ENCODE peak calls at places on chromosomes 13 and 19, in nine cellular contexts. One of them, this sample, is unnamed.

GRCh38 chr13:48775804-48776203 is 122.1 kb downstream of the CYSLTR2 start:
- DNase-seq in upper lobe of right lung: no peak
- DNase-seq in activated CD8-positive, alpha-beta T cell treated with anti-CD3 and anti-CD28 coated beads for 36 hours: no peak
- DNase-seq in NCI-H524 treated with DMSO at 0.1 percent for 48 hours: no peak
- DNase-seq in fibroblast of pulmonary artery: peak
- DNase-seq in stimulated activated CD4-positive, alpha-beta T cell treated with anti-CD3 and anti-CD28 coated beads, Interleukin-2, amount 100 ng/mL, for 48 hours: no peak
- DNase-seq in uterus: no peak
- DNase-seq in Panc1: no peak
- DNase-seq in left ventricle myocardium inferior: no peak
- DNase-seq in this sample: no peak

GRCh38 chr13:23639672-23640275 is 69.6 kb downstream of the TNFRSF19 start:
- DNase-seq in stimulated activated CD4-positive, alpha-beta T cell treated with anti-CD3 and anti-CD28 coated beads, Interleukin-2, amount 100 ng/mL, for 48 hours: no peak
- DNase-seq in upper lobe of right lung: no peak
- DNase-seq in NCI-H524 treated with DMSO at 0.1 percent for 48 hours: no peak
- DNase-seq in left ventricle myocardium inferior: no peak
- DNase-seq in Panc1: no peak
- DNase-seq in activated CD8-positive, alpha-beta T cell treated with anti-CD3 and anti-CD28 coated beads for 36 hours: no peak
- DNase-seq in uterus: no peak
- DNase-seq in fibroblast of pulmonary artery: no peak
- DNase-seq in this sample: no peak

GRCh38 chr13:100438059-100438788 is 150.4 kb downstream of the GGACT start:
- DNase-seq in NCI-H524 treated with DMSO at 0.1 percent for 48 hours: no peak
- DNase-seq in Panc1: no peak
- DNase-seq in left ventricle myocardium inferior: no peak
- DNase-seq in stimulated activated CD4-positive, alpha-beta T cell treated with anti-CD3 and anti-CD28 coated beads, Interleukin-2, amount 100 ng/mL, for 48 hours: no peak
- DNase-seq in fibroblast of pulmonary artery: no peak
- DNase-seq in uterus: no peak
- DNase-seq in upper lobe of right lung: no peak
- DNase-seq in activated CD8-positive, alpha-beta T cell treated with anti-CD3 and anti-CD28 coated beads for 36 hours: no peak
- DNase-seq in this sample: no peak

GRCh38 chr13:50126378-50127016 is 111.3 kb downstream of the KCNRG start:
- DNase-seq in upper lobe of right lung: no peak
- DNase-seq in activated CD8-positive, alpha-beta T cell treated with anti-CD3 and anti-CD28 coated beads for 36 hours: peak
- DNase-seq in left ventricle myocardium inferior: no peak
- DNase-seq in fibroblast of pulmonary artery: peak
- DNase-seq in Panc1: no peak
- DNase-seq in uterus: no peak
- DNase-seq in NCI-H524 treated with DMSO at 0.1 percent for 48 hours: no peak
- DNase-seq in stimulated activated CD4-positive, alpha-beta T cell treated with anti-CD3 and anti-CD28 coated beads, Interleukin-2, amount 100 ng/mL, for 48 hours: no peak
- DNase-seq in this sample: no peak

GRCh38 chr19:35261356-35262100 is 7.2 kb upstream of the USF2 start:
- DNase-seq in NCI-H524 treated with DMSO at 0.1 percent for 48 hours: no peak
- DNase-seq in stimulated activated CD4-positive, alpha-beta T cell treated with anti-CD3 and anti-CD28 coated beads, Interleukin-2, amount 100 ng/mL, for 48 hours: no peak
- DNase-seq in left ventricle myocardium inferior: no peak
- DNase-seq in upper lobe of right lung: peak
- DNase-seq in Panc1: no peak
- DNase-seq in uterus: no peak
- DNase-seq in activated CD8-positive, alpha-beta T cell treated with anti-CD3 and anti-CD28 coated beads for 36 hours: no peak
- DNase-seq in fibroblast of pulmonary artery: no peak
- DNase-seq in this sample: peak

GRCh38 chr13:99969934-99970760 is 1.4 kb downstream of the ZIC5 start:
- DNase-seq in activated CD8-positive, alpha-beta T cell treated with anti-CD3 and anti-CD28 coated beads for 36 hours: peak
- DNase-seq in Panc1: no peak
- DNase-seq in stimulated activated CD4-positive, alpha-beta T cell treated with anti-CD3 and anti-CD28 coated beads, Interleukin-2, amount 100 ng/mL, for 48 hours: no peak
- DNase-seq in NCI-H524 treated with DMSO at 0.1 percent for 48 hours: no peak
- DNase-seq in uterus: no peak
- DNase-seq in left ventricle myocardium inferior: no peak
- DNase-seq in upper lobe of right lung: no peak
- DNase-seq in fibroblast of pulmonary artery: no peak
- DNase-seq in this sample: no peak

GRCh38 chr19:11261902-11262839 is at the start of gene DOCK6:
- DNase-seq in NCI-H524 treated with DMSO at 0.1 percent for 48 hours: no peak
- DNase-seq in upper lobe of right lung: peak
- DNase-seq in activated CD8-positive, alpha-beta T cell treated with anti-CD3 and anti-CD28 coated beads for 36 hours: peak
- DNase-seq in fibroblast of pulmonary artery: no peak
- DNase-seq in stimulated activated CD4-positive, alpha-beta T cell treated with anti-CD3 and anti-CD28 coated beads, Interleukin-2, amount 100 ng/mL, for 48 hours: peak
- DNase-seq in left ventricle myocardium inferior: peak
- DNase-seq in Panc1: no peak
- DNase-seq in uterus: no peak
- DNase-seq in this sample: peak

GRCh38 chr13:20360041-20360491 is 127.9 kb upstream of the GJB6 start:
- DNase-seq in fibroblast of pulmonary artery: peak
- DNase-seq in stimulated activated CD4-positive, alpha-beta T cell treated with anti-CD3 and anti-CD28 coated beads, Interleukin-2, amount 100 ng/mL, for 48 hours: no peak
- DNase-seq in Panc1: no peak
- DNase-seq in NCI-H524 treated with DMSO at 0.1 percent for 48 hours: no peak
- DNase-seq in upper lobe of right lung: no peak
- DNase-seq in activated CD8-positive, alpha-beta T cell treated with anti-CD3 and anti-CD28 coated beads for 36 hours: no peak
- DNase-seq in left ventricle myocardium inferior: no peak
- DNase-seq in uterus: no peak
- DNase-seq in this sample: no peak

GRCh38 chr13:70203661-70204229 is 95.5 kb upstream of the KLHL1 start:
- DNase-seq in fibroblast of pulmonary artery: no peak
- DNase-seq in left ventricle myocardium inferior: no peak
- DNase-seq in Panc1: no peak
- DNase-seq in activated CD8-positive, alpha-beta T cell treated with anti-CD3 and anti-CD28 coated beads for 36 hours: peak
- DNase-seq in uterus: no peak
- DNase-seq in stimulated activated CD4-positive, alpha-beta T cell treated with anti-CD3 and anti-CD28 coated beads, Interleukin-2, amount 100 ng/mL, for 48 hours: no peak
- DNase-seq in upper lobe of right lung: peak
- DNase-seq in NCI-H524 treated with DMSO at 0.1 percent for 48 hours: no peak
- DNase-seq in this sample: no peak

GRCh38 chr13:49810825-49811526 is 18.5 kb upstream of the KPNA3 start:
- DNase-seq in stimulated activated CD4-positive, alpha-beta T cell treated with anti-CD3 and anti-CD28 coated beads, Interleukin-2, amount 100 ng/mL, for 48 hours: no peak
- DNase-seq in Panc1: no peak
- DNase-seq in NCI-H524 treated with DMSO at 0.1 percent for 48 hours: no peak
- DNase-seq in upper lobe of right lung: no peak
- DNase-seq in fibroblast of pulmonary artery: peak
- DNase-seq in activated CD8-positive, alpha-beta T cell treated with anti-CD3 and anti-CD28 coated beads for 36 hours: no peak
- DNase-seq in uterus: no peak
- DNase-seq in left ventricle myocardium inferior: no peak
- DNase-seq in this sample: no peak

GRCh38 chr13:51396352-51396751 is 56.5 kb downstream of the INTS6 start:
- DNase-seq in NCI-H524 treated with DMSO at 0.1 percent for 48 hours: no peak
- DNase-seq in activated CD8-positive, alpha-beta T cell treated with anti-CD3 and anti-CD28 coated beads for 36 hours: no peak
- DNase-seq in fibroblast of pulmonary artery: peak
- DNase-seq in stimulated activated CD4-positive, alpha-beta T cell treated with anti-CD3 and anti-CD28 coated beads, Interleukin-2, amount 100 ng/mL, for 48 hours: no peak
- DNase-seq in left ventricle myocardium inferior: no peak
- DNase-seq in upper lobe of right lung: no peak
- DNase-seq in Panc1: no peak
- DNase-seq in uterus: no peak
- DNase-seq in this sample: no peak

GRCh38 chr19:4817467-4818277 is 13.8 kb downstream of the TICAM1 start:
- DNase-seq in left ventricle myocardium inferior: peak
- DNase-seq in Panc1: no peak
- DNase-seq in NCI-H524 treated with DMSO at 0.1 percent for 48 hours: no peak
- DNase-seq in stimulated activated CD4-positive, alpha-beta T cell treated with anti-CD3 and anti-CD28 coated beads, Interleukin-2, amount 100 ng/mL, for 48 hours: no peak
- DNase-seq in uterus: no peak
- DNase-seq in activated CD8-positive, alpha-beta T cell treated with anti-CD3 and anti-CD28 coated beads for 36 hours: no peak
- DNase-seq in fibroblast of pulmonary artery: no peak
- DNase-seq in upper lobe of right lung: no peak
- DNase-seq in this sample: peak

GRCh38 chr19:42092350-42092749 is 16.4 kb downstream of the ZNF574 start:
- DNase-seq in activated CD8-positive, alpha-beta T cell treated with anti-CD3 and anti-CD28 coated beads for 36 hours: peak
- DNase-seq in upper lobe of right lung: no peak
- DNase-seq in NCI-H524 treated with DMSO at 0.1 percent for 48 hours: peak
- DNase-seq in Panc1: no peak
- DNase-seq in fibroblast of pulmonary artery: peak
- DNase-seq in stimulated activated CD4-positive, alpha-beta T cell treated with anti-CD3 and anti-CD28 coated beads, Interleukin-2, amount 100 ng/mL, for 48 hours: peak
- DNase-seq in uterus: peak
- DNase-seq in left ventricle myocardium inferior: no peak
- DNase-seq in this sample: no peak

GRCh38 chr13:59641758-59642157 is 522.0 kb downstream of the DIAPH3 start:
- DNase-seq in upper lobe of right lung: no peak
- DNase-seq in NCI-H524 treated with DMSO at 0.1 percent for 48 hours: no peak
- DNase-seq in fibroblast of pulmonary artery: peak
- DNase-seq in activated CD8-positive, alpha-beta T cell treated with anti-CD3 and anti-CD28 coated beads for 36 hours: no peak
- DNase-seq in left ventricle myocardium inferior: no peak
- DNase-seq in stimulated activated CD4-positive, alpha-beta T cell treated with anti-CD3 and anti-CD28 coated beads, Interleukin-2, amount 100 ng/mL, for 48 hours: no peak
- DNase-seq in Panc1: no peak
- DNase-seq in uterus: no peak
- DNase-seq in this sample: no peak

GRCh38 chr13:109665211-109665610 is 121.2 kb downstream of the IRS2 start:
- DNase-seq in uterus: no peak
- DNase-seq in left ventricle myocardium inferior: no peak
- DNase-seq in Panc1: no peak
- DNase-seq in upper lobe of right lung: no peak
- DNase-seq in activated CD8-positive, alpha-beta T cell treated with anti-CD3 and anti-CD28 coated beads for 36 hours: no peak
- DNase-seq in stimulated activated CD4-positive, alpha-beta T cell treated with anti-CD3 and anti-CD28 coated beads, Interleukin-2, amount 100 ng/mL, for 48 hours: no peak
- DNase-seq in NCI-H524 treated with DMSO at 0.1 percent for 48 hours: no peak
- DNase-seq in fibroblast of pulmonary artery: no peak
- DNase-seq in this sample: no peak

GRCh38 chr13:20610006-20610405 is 43.0 kb downstream of the IFT88 start:
- DNase-seq in left ventricle myocardium inferior: no peak
- DNase-seq in stimulated activated CD4-positive, alpha-beta T cell treated with anti-CD3 and anti-CD28 coated beads, Interleukin-2, amount 100 ng/mL, for 48 hours: no peak
- DNase-seq in activated CD8-positive, alpha-beta T cell treated with anti-CD3 and anti-CD28 coated beads for 36 hours: no peak
- DNase-seq in Panc1: no peak
- DNase-seq in NCI-H524 treated with DMSO at 0.1 percent for 48 hours: no peak
- DNase-seq in fibroblast of pulmonary artery: no peak
- DNase-seq in uterus: no peak
- DNase-seq in upper lobe of right lung: no peak
- DNase-seq in this sample: no peak

GRCh38 chr13:41122838-41123237 is 9.8 kb downstream of the KBTBD6 start:
- DNase-seq in Panc1: no peak
- DNase-seq in uterus: no peak
- DNase-seq in NCI-H524 treated with DMSO at 0.1 percent for 48 hours: no peak
- DNase-seq in upper lobe of right lung: no peak
- DNase-seq in stimulated activated CD4-positive, alpha-beta T cell treated with anti-CD3 and anti-CD28 coated beads, Interleukin-2, amount 100 ng/mL, for 48 hours: no peak
- DNase-seq in left ventricle myocardium inferior: no peak
- DNase-seq in activated CD8-positive, alpha-beta T cell treated with anti-CD3 and anti-CD28 coated beads for 36 hours: no peak
- DNase-seq in fibroblast of pulmonary artery: peak
- DNase-seq in this sample: no peak

GRCh38 chr19:6672693-6673290 is 2.8 kb upstream of the TNFSF14 start:
- DNase-seq in left ventricle myocardium inferior: no peak
- DNase-seq in fibroblast of pulmonary artery: no peak
- DNase-seq in Panc1: no peak
- DNase-seq in upper lobe of right lung: no peak
- DNase-seq in uterus: no peak
- DNase-seq in activated CD8-positive, alpha-beta T cell treated with anti-CD3 and anti-CD28 coated beads for 36 hours: no peak
- DNase-seq in stimulated activated CD4-positive, alpha-beta T cell treated with anti-CD3 and anti-CD28 coated beads, Interleukin-2, amount 100 ng/mL, for 48 hours: no peak
- DNase-seq in NCI-H524 treated with DMSO at 0.1 percent for 48 hours: no peak
- DNase-seq in this sample: no peak

GRCh38 chr19:5122671-5123409 is 153.9 kb downstream of the KDM4B start:
- DNase-seq in Panc1: no peak
- DNase-seq in stimulated activated CD4-positive, alpha-beta T cell treated with anti-CD3 and anti-CD28 coated beads, Interleukin-2, amount 100 ng/mL, for 48 hours: no peak
- DNase-seq in activated CD8-positive, alpha-beta T cell treated with anti-CD3 and anti-CD28 coated beads for 36 hours: no peak
- DNase-seq in NCI-H524 treated with DMSO at 0.1 percent for 48 hours: no peak
- DNase-seq in left ventricle myocardium inferior: no peak
- DNase-seq in upper lobe of right lung: no peak
- DNase-seq in fibroblast of pulmonary artery: no peak
- DNase-seq in uterus: no peak
- DNase-seq in this sample: no peak

GRCh38 chr13:114057131-114058050 is 75.0 kb downstream of the RASA3 start:
- DNase-seq in fibroblast of pulmonary artery: no peak
- DNase-seq in Panc1: no peak
- DNase-seq in NCI-H524 treated with DMSO at 0.1 percent for 48 hours: no peak
- DNase-seq in stimulated activated CD4-positive, alpha-beta T cell treated with anti-CD3 and anti-CD28 coated beads, Interleukin-2, amount 100 ng/mL, for 48 hours: no peak
- DNase-seq in activated CD8-positive, alpha-beta T cell treated with anti-CD3 and anti-CD28 coated beads for 36 hours: no peak
- DNase-seq in uterus: no peak
- DNase-seq in left ventricle myocardium inferior: no peak
- DNase-seq in upper lobe of right lung: no peak
- DNase-seq in this sample: peak

GRCh38 chr19:35115538-35115951 is at the start of gene FXYD3:
- DNase-seq in uterus: no peak
- DNase-seq in left ventricle myocardium inferior: no peak
- DNase-seq in fibroblast of pulmonary artery: no peak
- DNase-seq in Panc1: no peak
- DNase-seq in upper lobe of right lung: no peak
- DNase-seq in stimulated activated CD4-positive, alpha-beta T cell treated with anti-CD3 and anti-CD28 coated beads, Interleukin-2, amount 100 ng/mL, for 48 hours: no peak
- DNase-seq in activated CD8-positive, alpha-beta T cell treated with anti-CD3 and anti-CD28 coated beads for 36 hours: no peak
- DNase-seq in NCI-H524 treated with DMSO at 0.1 percent for 48 hours: no peak
- DNase-seq in this sample: no peak